ENCODE peak calls at places on chromosomes 12 and 14, in four cellular contexts. One of them, this sample, is unnamed.

GRCh38 chr14:93991649-93992048 is 5.5 kb upstream of the CCDC197 start:
- DNase-seq in T-helper 2 cell: no peak
- DNase-seq in AG08396: no peak
- DNase-seq in naive thymus-derived CD8-positive, alpha-beta T cell: no peak
- DNase-seq in this sample: no peak

GRCh38 chr12:95516757-95517156 is 34.5 kb downstream of the USP44 start:
- DNase-seq in T-helper 2 cell: no peak
- DNase-seq in AG08396: no peak
- DNase-seq in naive thymus-derived CD8-positive, alpha-beta T cell: no peak
- DNase-seq in this sample: no peak

GRCh38 chr12:104486416-104486815 is 29.7 kb downstream of the CHST11 start:
- DNase-seq in T-helper 2 cell: no peak
- DNase-seq in AG08396: no peak
- DNase-seq in naive thymus-derived CD8-positive, alpha-beta T cell: no peak
- DNase-seq in this sample: no peak

GRCh38 chr14:52080171-52080800 is 11.4 kb upstream of the NID2 start:
- DNase-seq in T-helper 2 cell: no peak
- DNase-seq in AG08396: no peak
- DNase-seq in naive thymus-derived CD8-positive, alpha-beta T cell: no peak
- DNase-seq in this sample: no peak

GRCh38 chr14:78848234-78848820 is 678.2 kb downstream of the NRXN3 start:
- DNase-seq in T-helper 2 cell: no peak
- DNase-seq in AG08396: peak; percentile 23
- DNase-seq in naive thymus-derived CD8-positive, alpha-beta T cell: no peak
- DNase-seq in this sample: no peak

GRCh38 chr14:100406505-100407131 is 83.5 kb downstream of the SLC25A47 start:
- DNase-seq in T-helper 2 cell: peak; percentile 30
- DNase-seq in AG08396: no peak
- DNase-seq in naive thymus-derived CD8-positive, alpha-beta T cell: no peak
- DNase-seq in this sample: no peak

GRCh38 chr12:98998697-98999299 is 353.7 kb downstream of the APAF1 start:
- DNase-seq in T-helper 2 cell: no peak
- DNase-seq in AG08396: peak; percentile 44
- DNase-seq in naive thymus-derived CD8-positive, alpha-beta T cell: no peak
- DNase-seq in this sample: no peak

GRCh38 chr12:101781834-101782543 is 42.7 kb upstream of the SYCP3 start:
- DNase-seq in T-helper 2 cell: no peak
- DNase-seq in AG08396: no peak
- DNase-seq in naive thymus-derived CD8-positive, alpha-beta T cell: no peak
- DNase-seq in this sample: no peak

GRCh38 chr12:26555139-26555538 is 277.9 kb downstream of the ITPR2 start:
- DNase-seq in T-helper 2 cell: no peak
- DNase-seq in AG08396: no peak
- DNase-seq in naive thymus-derived CD8-positive, alpha-beta T cell: no peak
- DNase-seq in this sample: no peak

GRCh38 chr12:25771062-25771461 is 187.4 kb upstream of the RASSF8 start:
- DNase-seq in T-helper 2 cell: no peak
- DNase-seq in AG08396: no peak
- DNase-seq in naive thymus-derived CD8-positive, alpha-beta T cell: no peak
- DNase-seq in this sample: no peak

GRCh38 chr12:12474931-12475485 is 87.7 kb downstream of the DUSP16 start:
- DNase-seq in T-helper 2 cell: peak; percentile 73
- DNase-seq in AG08396: peak; percentile 36
- DNase-seq in naive thymus-derived CD8-positive, alpha-beta T cell: no peak
- DNase-seq in this sample: no peak

GRCh38 chr12:19048943-19049342 is 80.6 kb upstream of the PLEKHA5 start:
- DNase-seq in T-helper 2 cell: peak; percentile 38
- DNase-seq in AG08396: no peak
- DNase-seq in naive thymus-derived CD8-positive, alpha-beta T cell: no peak
- DNase-seq in this sample: no peak

GRCh38 chr12:87953257-87953860 is 75.8 kb downstream of the C12orf50 start:
- DNase-seq in T-helper 2 cell: no peak
- DNase-seq in AG08396: peak; percentile 33
- DNase-seq in naive thymus-derived CD8-positive, alpha-beta T cell: no peak
- DNase-seq in this sample: no peak

GRCh38 chr12:104733717-104734175 is 224.3 kb downstream of the SLC41A2 start:
- DNase-seq in T-helper 2 cell: no peak
- DNase-seq in AG08396: no peak
- DNase-seq in naive thymus-derived CD8-positive, alpha-beta T cell: no peak
- DNase-seq in this sample: no peak

GRCh38 chr14:59852350-59852749 is 18.2 kb downstream of the RTN1 start:
- DNase-seq in T-helper 2 cell: no peak
- DNase-seq in AG08396: no peak
- DNase-seq in naive thymus-derived CD8-positive, alpha-beta T cell: no peak
- DNase-seq in this sample: no peak

GRCh38 chr14:31510222-31510621 is 22.4 kb upstream of the GPR33 start:
- DNase-seq in T-helper 2 cell: no peak
- DNase-seq in AG08396: no peak
- DNase-seq in naive thymus-derived CD8-positive, alpha-beta T cell: no peak
- DNase-seq in this sample: no peak

GRCh38 chr12:23303821-23304220 is 645.6 kb downstream of the SOX5 start:
- DNase-seq in T-helper 2 cell: no peak
- DNase-seq in AG08396: no peak
- DNase-seq in naive thymus-derived CD8-positive, alpha-beta T cell: no peak
- DNase-seq in this sample: no peak

GRCh38 chr12:51836012-51836832 is 12.3 kb downstream of the FIGNL2 start:
- DNase-seq in T-helper 2 cell: no peak
- DNase-seq in AG08396: no peak
- DNase-seq in naive thymus-derived CD8-positive, alpha-beta T cell: no peak
- DNase-seq in this sample: no peak

GRCh38 chr12:19946549-19946948 is 421.8 kb upstream of the PDE3A start:
- DNase-seq in T-helper 2 cell: no peak
- DNase-seq in AG08396: peak; percentile 81
- DNase-seq in naive thymus-derived CD8-positive, alpha-beta T cell: no peak
- DNase-seq in this sample: no peak

GRCh38 chr14:50006141-50006540 is 110.2 kb downstream of the VCPKMT start:
- DNase-seq in T-helper 2 cell: no peak
- DNase-seq in AG08396: no peak
- DNase-seq in naive thymus-derived CD8-positive, alpha-beta T cell: no peak
- DNase-seq in this sample: no peak

GRCh38 chr14:106837870-106838269 is 1311.5 kb downstream of the TMEM121 start:
- DNase-seq in T-helper 2 cell: no peak
- DNase-seq in AG08396: no peak
- DNase-seq in naive thymus-derived CD8-positive, alpha-beta T cell: no peak
- DNase-seq in this sample: no peak

GRCh38 chr12:57613427-57614109 is 2.3 kb downstream of the ARHGEF25 start:
- DNase-seq in T-helper 2 cell: no peak
- DNase-seq in AG08396: no peak
- DNase-seq in naive thymus-derived CD8-positive, alpha-beta T cell: no peak
- DNase-seq in this sample: no peak

GRCh38 chr12:100435948-100436347 is 37.7 kb upstream of the NR1H4 start:
- DNase-seq in T-helper 2 cell: no peak
- DNase-seq in AG08396: no peak
- DNase-seq in naive thymus-derived CD8-positive, alpha-beta T cell: no peak
- DNase-seq in this sample: no peak

GRCh38 chr14:61417141-61417540 is 95.8 kb downstream of the PRKCH start:
- DNase-seq in T-helper 2 cell: no peak
- DNase-seq in AG08396: no peak
- DNase-seq in naive thymus-derived CD8-positive, alpha-beta T cell: no peak
- DNase-seq in this sample: no peak

GRCh38 chr14:62126885-62127478 is 364.8 kb downstream of the SNAPC1 start:
- DNase-seq in T-helper 2 cell: peak; percentile 16
- DNase-seq in AG08396: peak; percentile 44
- DNase-seq in naive thymus-derived CD8-positive, alpha-beta T cell: no peak
- DNase-seq in this sample: no peak

GRCh38 chr14:71533396-71533795 is 398.8 kb upstream of the RGS6 start:
- DNase-seq in T-helper 2 cell: no peak
- DNase-seq in AG08396: no peak
- DNase-seq in naive thymus-derived CD8-positive, alpha-beta T cell: no peak
- DNase-seq in this sample: no peak

GRCh38 chr12:94874986-94875312 is 128.5 kb downstream of the NDUFA12 start:
- DNase-seq in T-helper 2 cell: no peak
- DNase-seq in AG08396: no peak
- DNase-seq in naive thymus-derived CD8-positive, alpha-beta T cell: no peak
- DNase-seq in this sample: no peak

GRCh38 chr14:56325251-56325839 is 207.1 kb downstream of the PELI2 start:
- DNase-seq in T-helper 2 cell: no peak
- DNase-seq in AG08396: no peak
- DNase-seq in naive thymus-derived CD8-positive, alpha-beta T cell: no peak
- DNase-seq in this sample: no peak

GRCh38 chr12:62714409-62715075 is 220.4 kb downstream of the PPM1H start:
- DNase-seq in T-helper 2 cell: no peak
- DNase-seq in AG08396: no peak
- DNase-seq in naive thymus-derived CD8-positive, alpha-beta T cell: no peak
- DNase-seq in this sample: no peak

GRCh38 chr14:101001311-101002069 is 98.0 kb upstream of the RTL1 start:
- DNase-seq in T-helper 2 cell: no peak
- DNase-seq in AG08396: peak; percentile 45
- DNase-seq in naive thymus-derived CD8-positive, alpha-beta T cell: no peak
- DNase-seq in this sample: no peak

GRCh38 chr14:23579739-23580138 is 1.1 kb upstream of the JPH4 start:
- DNase-seq in T-helper 2 cell: no peak
- DNase-seq in AG08396: peak; percentile 8
- DNase-seq in naive thymus-derived CD8-positive, alpha-beta T cell: no peak
- DNase-seq in this sample: no peak

GRCh38 chr12:40325349-40325960 is 100.7 kb downstream of the LRRK2 start:
- DNase-seq in T-helper 2 cell: no peak
- DNase-seq in AG08396: peak; percentile 5
- DNase-seq in naive thymus-derived CD8-positive, alpha-beta T cell: no peak
- DNase-seq in this sample: no peak

GRCh38 chr12:80186727-80187217 is 87.4 kb downstream of the OTOGL start:
- DNase-seq in T-helper 2 cell: no peak
- DNase-seq in AG08396: peak; percentile 72
- DNase-seq in naive thymus-derived CD8-positive, alpha-beta T cell: peak; percentile 11
- DNase-seq in this sample: no peak

GRCh38 chr12:69266045-69266635 is 26.8 kb downstream of the CPSF6 start:
- DNase-seq in T-helper 2 cell: no peak
- DNase-seq in AG08396: peak; percentile 15
- DNase-seq in naive thymus-derived CD8-positive, alpha-beta T cell: no peak
- DNase-seq in this sample: no peak

GRCh38 chr12:28497889-28498411 is 307.7 kb downstream of the CCDC91 start:
- DNase-seq in T-helper 2 cell: no peak
- DNase-seq in AG08396: no peak
- DNase-seq in naive thymus-derived CD8-positive, alpha-beta T cell: no peak
- DNase-seq in this sample: no peak

GRCh38 chr14:58915646-58916045 is 272.8 kb upstream of the DAAM1 start:
- DNase-seq in T-helper 2 cell: no peak
- DNase-seq in AG08396: no peak
- DNase-seq in naive thymus-derived CD8-positive, alpha-beta T cell: no peak
- DNase-seq in this sample: no peak

GRCh38 chr14:103122578-103123127 is 608 bp upstream of the TNFAIP2 start:
- DNase-seq in T-helper 2 cell: no peak
- DNase-seq in AG08396: no peak
- DNase-seq in naive thymus-derived CD8-positive, alpha-beta T cell: no peak
- DNase-seq in this sample: no peak

This sample was measured in activated B cell treated with CpG ODN at 0.5 μM for 24 hours.